ENCODE peak calls at places on chromosomes 3 and 15, in five cellular contexts. Z is fibroblast of lung, I is left ventricle myocardium inferior, V is NT2/D1, M is aorta. X is an unnamed sample. For H3K4me1 and H3K27me3, the result is how much of the 10 kb centered on the place peaks cover.

GRCh38 chr15:53116169-53116568 is 326.0 kb upstream of the ONECUT1 start:
- DNase-seq in Z (no peak), I (no peak), V (no peak), M (no peak), X (peak)

GRCh38 chr15:96343529-96344072 is 13.1 kb downstream of the NR2F2 start:
- DNase-seq in Z (no peak), I (no peak), V (no peak), M (no peak), X (no peak)

GRCh38 chr3:31710123-31710841 is 177.6 kb downstream of the STT3B start:
- DNase-seq in Z (no peak), I (no peak), V (no peak), M (no peak), X (no peak)

GRCh38 chr3:195221015-195221853 is 49.7 kb downstream of the XXYLT1 start:
- DNase-seq in Z (peak), I (no peak), V (no peak), M (peak), X (peak)

GRCh38 chr15:47587938-47588817 is 129.1 kb upstream of the SEMA6D start:
- DNase-seq in Z (no peak), I (peak), V (no peak), M (no peak), X (no peak)

GRCh38 chr15:52735231-52736089 is 54.7 kb downstream of the ONECUT1 start:
- DNase-seq in Z (peak), I (no peak), V (peak), M (no peak), X (peak)

GRCh38 chr15:51185213-51185619 is 90.5 kb upstream of the TNFAIP8L3 start:
- DNase-seq in Z (no peak), I (no peak), V (no peak), M (no peak), X (no peak)

GRCh38 chr3:36403661-36404060 is 23.4 kb downstream of the STAC start:
- DNase-seq in Z (no peak), I (no peak), V (no peak), M (no peak), X (no peak)

GRCh38 chr3:126287536-126288181 is 69.5 kb downstream of the KLF15 start:
- DNase-seq in Z (peak), I (peak), V (peak), M (peak), X (no peak)

GRCh38 chr3:195800240-195800639 is 11.5 kb downstream of the MUC4 start:
- DNase-seq in Z (no peak), I (no peak), V (no peak), M (no peak), X (no peak)

GRCh38 chr15:101398247-101398646 is 91.3 kb downstream of the PCSK6 start:
- DNase-seq in Z (no peak), I (no peak), V (no peak), M (no peak), X (no peak)

GRCh38 chr3:49004352-49005297 is 2.6 kb upstream of the WDR6 start:
- DNase-seq in Z (no peak), I (no peak), V (no peak), M (no peak), X (peak)

GRCh38 chr3:170811515-170811914 is 58.5 kb downstream of the RPL22L1 start:
- DNase-seq in Z (peak), I (no peak), V (no peak), M (no peak), X (no peak)

GRCh38 chr3:4507010-4507596 is 14.0 kb downstream of the ITPR1 start:
- DNase-seq in Z (peak), I (no peak), V (no peak), M (no peak), X (no peak)

GRCh38 chr3:136135039-136135802 is 60.9 kb downstream of the MSL2 start:
- DNase-seq in Z (no peak), I (no peak), V (no peak), M (no peak), X (no peak)

GRCh38 chr3:10514407-10515069 is 9.2 kb upstream of the ATP2B2 start:
- DNase-seq in Z (no peak), I (no peak), V (no peak), M (peak), X (no peak)

GRCh38 chr3:43709022-43709421 is 18.3 kb downstream of the ABHD5 start:
- DNase-seq in Z (peak), I (no peak), V (no peak), M (no peak), X (no peak)

GRCh38 chr3:27570421-27571106 is 86.4 kb upstream of the SLC4A7 start:
- DNase-seq in Z (no peak), I (peak), V (no peak), M (peak), X (no peak)

GRCh38 chr15:73912030-73912596 is 14.1 kb upstream of the LOXL1 start:
- DNase-seq in Z (no peak), I (no peak), V (no peak), M (no peak), X (no peak)

GRCh38 chr3:176055851-176056250 is 1141.4 kb downstream of the TBL1XR1 start:
- DNase-seq in Z (no peak), I (no peak), V (no peak), M (no peak), X (no peak)

GRCh38 chr15:57218826-57219576 is 157.3 kb upstream of the CGNL1 start:
- DNase-seq in Z (peak), I (no peak), V (no peak), M (no peak), X (no peak)

DNA sequence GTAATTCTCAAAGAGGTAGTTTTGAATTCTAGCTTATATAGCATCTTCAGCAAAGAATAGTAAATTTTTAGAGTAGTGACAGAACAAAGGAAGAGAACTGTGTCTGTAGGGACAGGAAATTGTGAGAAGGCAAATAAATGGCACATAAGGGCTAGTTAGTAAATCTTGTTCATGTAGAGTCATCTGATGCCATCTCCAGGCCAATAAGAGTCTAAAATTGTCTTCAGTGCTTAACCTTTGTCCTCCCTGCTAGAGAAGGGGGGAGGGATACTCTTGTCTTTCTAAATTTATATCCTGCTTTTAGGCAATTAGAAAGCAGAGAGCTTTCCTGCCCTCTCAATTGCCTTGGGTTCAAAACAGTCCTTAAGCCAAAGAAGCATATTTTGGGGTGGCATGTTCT is 87.0 kb upstream of the DNAJC19 start:
- DNase-seq in Z (no peak), I (no peak), V (no peak), M (no peak), X (no peak)
- H3K4me1 ChIP-seq in Z (under half), I (under half), V (under half), M (under half), X (under half)

GRCh38 chr3:46970391-46971091 is 6.0 kb downstream of the CCDC12 start:
- DNase-seq in Z (no peak), I (peak), V (no peak), M (no peak), X (peak)

GRCh38 chr3:46965151-46965550 is 11.4 kb downstream of the CCDC12 start:
- DNase-seq in Z (no peak), I (no peak), V (no peak), M (no peak), X (peak)

GRCh38 chr3:46962990-46963389 is 13.6 kb downstream of the CCDC12 start:
- DNase-seq in Z (no peak), I (no peak), V (no peak), M (no peak), X (no peak)

GRCh38 chr3:46968783-46969428 is 7.6 kb downstream of the CCDC12 start:
- DNase-seq in Z (no peak), I (no peak), V (no peak), M (no peak), X (no peak)

DNA sequence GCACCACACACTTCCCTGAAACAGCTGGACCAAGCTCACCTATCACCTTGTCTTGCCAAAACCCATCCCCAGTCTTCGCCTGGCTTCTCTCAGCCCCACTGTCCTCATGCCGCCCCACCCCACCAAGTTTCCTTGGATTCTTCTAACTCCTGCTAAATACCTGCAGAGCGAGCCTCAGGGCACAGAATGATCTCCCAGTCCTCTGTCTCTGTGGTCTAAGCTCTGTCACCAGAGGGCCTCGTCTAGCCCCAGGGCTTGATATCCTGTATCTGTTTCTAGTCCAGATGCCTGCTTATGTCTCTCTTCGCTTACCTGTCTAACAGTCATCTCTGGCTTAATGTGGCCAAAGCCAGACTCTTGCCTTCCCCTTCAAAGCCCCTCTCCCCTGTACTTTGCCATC is 9.7 kb downstream of the CCDC12 start:
- DNase-seq in Z (no peak), I (no peak), V (no peak), M (no peak), X (no peak)
- H3K4me3 ChIP-seq in Z (no peak), I (no peak), V (no peak), M (no peak), X (no peak)

GRCh38 chr15:28094732-28095521 is 4.2 kb downstream of the OCA2 start:
- DNase-seq in Z (no peak), I (no peak), V (no peak), M (peak), X (peak)
- H3K27me3 ChIP-seq in Z (under half), I (half or more), V (half or more), M (under half), X (under half)

GRCh38 chr3:140270329-140270728 is 335.3 kb downstream of the CLSTN2 start:
- DNase-seq in Z (no peak), I (no peak), V (no peak), M (no peak), X (no peak)

GRCh38 chr3:140265269-140265668 is 330.3 kb downstream of the CLSTN2 start:
- DNase-seq in Z (no peak), I (no peak), V (no peak), M (no peak), X (no peak)

GRCh38 chr3:140273542-140274195 is 338.7 kb downstream of the CLSTN2 start:
- DNase-seq in Z (no peak), I (no peak), V (no peak), M (no peak), X (no peak)

GRCh38 chr3:140268103-140268502 is 333.1 kb downstream of the CLSTN2 start:
- DNase-seq in Z (no peak), I (no peak), V (no peak), M (no peak), X (no peak)

DNA sequence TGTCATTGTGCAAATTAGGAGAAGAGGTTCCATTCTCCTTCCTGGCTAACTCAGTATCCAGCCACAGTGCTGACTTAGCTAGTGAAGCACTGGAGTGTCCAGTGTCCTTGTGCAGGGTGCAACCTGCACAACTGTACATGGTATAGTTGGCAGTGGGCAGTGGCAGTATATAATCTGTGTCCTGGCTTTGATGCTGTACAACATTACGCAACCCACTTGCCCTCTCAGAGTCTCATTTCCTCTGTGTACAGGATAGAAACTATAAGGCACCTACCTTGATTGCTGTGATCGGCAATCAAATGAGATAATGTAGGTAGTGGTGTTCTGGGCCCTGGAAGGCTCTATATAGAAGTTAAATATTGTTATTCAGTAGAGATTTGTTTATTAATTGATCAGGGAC is 333.6 kb downstream of the CLSTN2 start:
- DNase-seq in Z (no peak), I (no peak), V (no peak), M (no peak), X (no peak)
- H3K4me1 ChIP-seq in Z (under half), I (under half), V (under half), M (under half), X (under half)

DNA sequence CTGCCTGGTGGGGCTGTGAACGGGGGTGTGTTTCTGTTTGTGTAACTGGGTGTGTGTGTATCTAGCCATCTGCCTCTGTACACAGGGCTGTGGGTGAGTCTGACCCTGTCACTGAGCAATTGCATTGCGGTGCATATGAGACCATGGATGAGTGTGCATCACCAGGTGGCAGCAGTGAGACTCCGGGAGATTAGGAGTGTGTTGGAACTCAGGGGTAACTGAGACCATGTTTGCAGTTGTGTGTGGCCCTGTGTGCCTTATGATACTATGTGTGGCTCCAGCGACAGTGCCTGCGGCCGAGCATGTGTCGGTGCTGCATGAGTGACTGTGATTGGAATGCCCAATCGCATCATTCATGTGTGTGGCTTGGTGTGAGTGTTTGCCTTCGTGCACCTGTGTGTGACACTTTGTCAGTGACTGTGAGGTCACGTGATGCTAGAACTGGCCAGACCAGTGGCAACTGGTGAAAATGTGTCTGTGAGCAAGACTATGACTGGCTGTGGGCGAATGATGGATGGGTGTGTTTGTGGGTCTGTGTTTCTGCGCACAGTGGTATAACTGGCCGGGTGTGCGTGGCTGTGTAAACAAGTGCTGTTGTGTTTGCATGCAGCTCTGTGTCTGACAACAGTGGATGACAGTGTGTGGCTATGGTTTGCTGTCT is 14.0 kb downstream of the VILL start:
- DNase-seq in Z (peak), I (peak), V (peak), M (peak), X (peak)
- H3K4me3 ChIP-seq in Z (no peak), I (peak), V (no peak), M (no peak), X (no peak)

GRCh38 chr15:30922469-30923311 is 19.0 kb downstream of the FAN1 start:
- DNase-seq in Z (no peak), I (no peak), V (peak), M (no peak), X (no peak)
- H3K27me3 ChIP-seq in Z (under half), I (under half), V (under half), M (under half), X (under half)